ENCODE peak calls at places on chromosomes 6 and 20, in nine cellular contexts. O is HTR-8/SVneo; C is substantia nigra; F is activated effector memory CD4-positive, alpha-beta T cell treated with anti-CD3 and anti-CD28 coated beads, Interleukin-2, amount 50 U/mL, for 16 hours; W is AML-193; A is T-cell; I is AG04450; U is activated gamma-delta T cell treated with Interleukin-2 at 50 U/mL for 16 hours; Y is NCI-H510A treated with DMSO at 0.1 percent for 48 hours. H is an unnamed sample.

GRCh38 chr6:85015396-85015990 is 251.1 kb upstream of the TBX18 start:
- DNase-seq in W (peak; percentile 33), A (no peak), Y (peak; percentile 9), F (no peak), I (peak; percentile 4), O (peak; percentile 20), C (no peak), U (no peak), H (peak; percentile 46)

GRCh38 chr6:126657556-126658129 is 317.7 kb downstream of the CENPW start:
- DNase-seq in Y (peak; percentile 13), U (no peak), O (no peak), W (peak; percentile 58), F (no peak), I (no peak), C (no peak), A (no peak), H (no peak)

GRCh38 chr6:136783495-136784270 is 8.6 kb downstream of the MAP3K5 start:
- DNase-seq in A (no peak), Y (no peak), U (no peak), I (no peak), F (no peak), C (no peak), O (no peak), W (peak; percentile 99), H (no peak)

GRCh38 chr6:2944405-2945068 is 26.8 kb downstream of the SERPINB6 start:
- DNase-seq in C (no peak), O (no peak), U (no peak), I (no peak), F (no peak), W (no peak), Y (no peak), A (no peak), H (no peak)

GRCh38 chr6:16496982-16497823 is 258.8 kb downstream of the GMPR start:
- DNase-seq in Y (no peak), F (no peak), A (no peak), I (no peak), O (no peak), C (no peak), U (no peak), W (no peak), H (no peak)

GRCh38 chr6:134081506-134081905 is 29.1 kb upstream of the SLC2A12 start:
- DNase-seq in U (no peak), C (no peak), Y (no peak), A (no peak), O (no peak), W (no peak), I (no peak), F (no peak), H (no peak)

GRCh38 chr20:61743606-61744005 is 322.1 kb downstream of the TAF4 start:
- DNase-seq in A (no peak), O (no peak), U (no peak), C (no peak), Y (no peak), I (no peak), F (no peak), W (no peak), H (no peak)

GRCh38 chr20:49618289-49618688 is 50.4 kb upstream of the PTGIS start:
- DNase-seq in C (no peak), I (no peak), U (no peak), A (no peak), W (no peak), O (no peak), Y (no peak), F (no peak), H (no peak)

GRCh38 chr20:31565699-31566331 is 39.3 kb upstream of the ID1 start:
- DNase-seq in F (no peak), W (no peak), I (no peak), O (no peak), C (no peak), Y (no peak), A (no peak), U (no peak), H (peak; percentile 37)

GRCh38 chr6:7769702-7770101 is 43.8 kb downstream of the BMP6 start:
- DNase-seq in A (no peak), F (no peak), W (no peak), Y (no peak), O (peak; percentile 23), C (no peak), I (no peak), U (no peak), H (no peak)

GRCh38 chr6:40931927-40932326 is 107.1 kb downstream of the UNC5CL start:
- DNase-seq in U (no peak), W (no peak), A (no peak), Y (no peak), C (no peak), I (no peak), O (no peak), F (no peak), H (no peak)

GRCh38 chr20:10848810-10849370 is 175.1 kb upstream of the JAG1 start:
- DNase-seq in C (no peak), U (no peak), F (no peak), W (no peak), O (peak; percentile 57), Y (no peak), I (peak; percentile 72), A (no peak), H (peak; percentile 80)

GRCh38 chr6:31058128-31058894 is 48.0 kb downstream of the MUC22 start:
- DNase-seq in F (no peak), I (peak; percentile 87), O (peak; percentile 87), U (no peak), Y (peak; percentile 1), W (peak; percentile 29), A (no peak), C (no peak), H (peak; percentile 72)

GRCh38 chr6:38750968-38751615 is 36.0 kb downstream of the DNAH8 start:
- DNase-seq in Y (no peak), A (no peak), F (no peak), I (no peak), W (no peak), O (no peak), U (no peak), C (no peak), H (no peak)

GRCh38 chr6:44268095-44268628 is 2.1 kb upstream of the TMEM151B start:
- DNase-seq in Y (peak; percentile 87), A (peak; percentile 47), I (no peak), W (peak; percentile 44), U (peak; percentile 55), O (peak; percentile 75), F (peak; percentile 86), C (no peak), H (peak; percentile 73)

GRCh38 chr6:125887372-125887771 is 69.2 kb upstream of the HINT3 start:
- DNase-seq in A (no peak), O (no peak), U (no peak), Y (no peak), C (no peak), I (no peak), F (no peak), W (no peak), H (no peak)

GRCh38 chr6:15359335-15359862 is 113.5 kb downstream of the JARID2 start:
- DNase-seq in Y (no peak), W (no peak), A (no peak), U (no peak), F (no peak), O (no peak), C (no peak), I (peak; percentile 36), H (no peak)

GRCh38 chr20:11229772-11230171 is 556.0 kb upstream of the JAG1 start:
- DNase-seq in A (no peak), F (no peak), I (peak; percentile 88), O (peak; percentile 59), W (no peak), C (no peak), Y (no peak), U (no peak), H (peak; percentile 60)

GRCh38 chr6:135021310-135022049 is 33.1 kb downstream of the HBS1L start:
- DNase-seq in F (no peak), C (no peak), Y (no peak), W (no peak), I (no peak), A (no peak), O (no peak), U (no peak), H (no peak)

GRCh38 chr6:143556529-143556928 is 45.0 kb upstream of the FUCA2 start:
- DNase-seq in O (peak; percentile 47), I (peak; percentile 66), Y (no peak), U (no peak), C (no peak), W (no peak), F (no peak), A (no peak), H (no peak)

GRCh38 chr20:13458860-13459451 is 179.8 kb downstream of the TASP1 start:
- DNase-seq in O (peak; percentile 33), W (peak; percentile 34), A (no peak), I (no peak), C (no peak), F (no peak), Y (peak; percentile 33), U (no peak), H (peak; percentile 28)

GRCh38 chr6:46015119-46015968 is at the start of gene CLIC5:
- DNase-seq in I (no peak), Y (peak; percentile 32), O (no peak), W (no peak), C (no peak), U (peak; percentile 18), A (no peak), F (peak; percentile 75), H (peak; percentile 48)

GRCh38 chr20:34001378-34001777 is 7.7 kb downstream of the RALY start:
- DNase-seq in O (no peak), U (no peak), C (no peak), Y (no peak), F (no peak), I (no peak), A (no peak), W (no peak), H (no peak)

GRCh38 chr6:7823552-7823951 is 87.0 kb downstream of the TXNDC5 start:
- DNase-seq in Y (no peak), F (no peak), C (no peak), W (no peak), A (no peak), I (no peak), U (no peak), O (no peak), H (no peak)

GRCh38 chr6:158014505-158015187 is 33.0 kb downstream of the SYNJ2 start:
- DNase-seq in W (peak; percentile 19), U (no peak), O (no peak), Y (no peak), A (no peak), F (peak; percentile 45), C (no peak), I (no peak), H (no peak)

GRCh38 chr6:134921980-134922313 is 28.0 kb downstream of the ALDH8A1 start:
- DNase-seq in I (no peak), O (no peak), C (no peak), A (no peak), W (no peak), F (no peak), U (no peak), Y (no peak), H (no peak)

GRCh38 chr6:156427345-156427744 is 349.8 kb upstream of the ARID1B start:
- DNase-seq in Y (no peak), I (peak; percentile 73), C (no peak), W (no peak), F (no peak), O (peak; percentile 46), U (no peak), A (no peak), H (peak; percentile 40)

GRCh38 chr20:49850463-49851233 is 38.0 kb downstream of the SLC9A8 start:
- DNase-seq in I (no peak), C (no peak), U (no peak), Y (no peak), W (no peak), O (no peak), A (no peak), F (no peak), H (no peak)

GRCh38 chr6:96468681-96469224 is 52.9 kb upstream of the UFL1 start:
- DNase-seq in W (peak; percentile 53), C (no peak), U (no peak), A (no peak), O (no peak), F (no peak), Y (no peak), I (no peak), H (no peak)

GRCh38 chr6:29764422-29765196 is 41.4 kb downstream of the HLA-F start:
- DNase-seq in A (no peak), O (no peak), F (no peak), C (no peak), I (no peak), Y (no peak), U (no peak), W (no peak), H (no peak)

GRCh38 chr6:108174371-108175175 is 8.8 kb downstream of the NR2E1 start:
- DNase-seq in Y (no peak), W (no peak), I (no peak), U (peak; percentile 30), A (peak; percentile 17), C (no peak), O (no peak), F (peak; percentile 65), H (no peak)

H was measured in LoVo.